ENCODE peak calls at places on chromosomes 5 and 9, in five cellular contexts. One of them, this sample, is unnamed.

GRCh38 chr5:178589180-178590140 is 733 bp downstream of the COL23A1 start:
- DNase-seq in ovary: no peak
- DNase-seq in mucosa of descending colon: no peak
- DNase-seq in H1: no peak
- DNase-seq in left ventricle myocardium inferior: peak; percentile 41
- DNase-seq in this sample: no peak

GRCh38 chr5:123116757-123117156 is 27.7 kb downstream of the PRDM6 start:
- DNase-seq in ovary: no peak
- DNase-seq in mucosa of descending colon: no peak
- DNase-seq in H1: no peak
- DNase-seq in left ventricle myocardium inferior: no peak
- DNase-seq in this sample: no peak

GRCh38 chr9:133703571-133704399 is 34.4 kb downstream of the SARDH start:
- DNase-seq in ovary: no peak
- DNase-seq in mucosa of descending colon: no peak
- DNase-seq in H1: no peak
- DNase-seq in left ventricle myocardium inferior: no peak
- DNase-seq in this sample: no peak

GRCh38 chr9:16344343-16344742 is 526.1 kb downstream of the BNC2 start:
- DNase-seq in ovary: peak; percentile 55
- DNase-seq in mucosa of descending colon: no peak
- DNase-seq in H1: no peak
- DNase-seq in left ventricle myocardium inferior: no peak
- DNase-seq in this sample: no peak

GRCh38 chr5:172770374-172770674 is 671 bp downstream of the DUSP1 start:
- DNase-seq in ovary: no peak
- DNase-seq in mucosa of descending colon: no peak
- DNase-seq in H1: no peak
- DNase-seq in left ventricle myocardium inferior: no peak
- DNase-seq in this sample: no peak

GRCh38 chr5:73139485-73139884 is 19.1 kb downstream of the TMEM171 start:
- DNase-seq in ovary: no peak
- DNase-seq in mucosa of descending colon: no peak
- DNase-seq in H1: no peak
- DNase-seq in left ventricle myocardium inferior: no peak
- DNase-seq in this sample: no peak

GRCh38 chr5:151214614-151215545 is 9.0 kb downstream of the CCDC69 start:
- DNase-seq in ovary: no peak
- DNase-seq in mucosa of descending colon: no peak
- DNase-seq in H1: no peak
- DNase-seq in left ventricle myocardium inferior: no peak
- DNase-seq in this sample: no peak

GRCh38 chr5:141560141-141560540 is 58.7 kb downstream of the DIAPH1 start:
- DNase-seq in ovary: no peak
- DNase-seq in mucosa of descending colon: peak; percentile 19
- DNase-seq in H1: no peak
- DNase-seq in left ventricle myocardium inferior: no peak
- DNase-seq in this sample: no peak

GRCh38 chr5:20636686-20637085 is 648.7 kb upstream of the CDH18 start:
- DNase-seq in ovary: no peak
- DNase-seq in mucosa of descending colon: no peak
- DNase-seq in H1: no peak
- DNase-seq in left ventricle myocardium inferior: no peak
- DNase-seq in this sample: no peak

GRCh38 chr5:6393596-6394194 is 15.3 kb upstream of the MED10 start:
- DNase-seq in ovary: no peak
- DNase-seq in mucosa of descending colon: no peak
- DNase-seq in H1: no peak
- DNase-seq in left ventricle myocardium inferior: no peak
- DNase-seq in this sample: no peak

GRCh38 chr9:135813671-135814290 is 93.6 kb downstream of the CAMSAP1 start:
- DNase-seq in ovary: no peak
- DNase-seq in mucosa of descending colon: no peak
- DNase-seq in H1: no peak
- DNase-seq in left ventricle myocardium inferior: no peak
- DNase-seq in this sample: peak; percentile 38

GRCh38 chr5:159208508-159209437 is 580 bp downstream of the RNF145 start:
- DNase-seq in ovary: peak; percentile 40
- DNase-seq in mucosa of descending colon: peak; percentile 64
- DNase-seq in H1: no peak
- DNase-seq in left ventricle myocardium inferior: peak; percentile 54
- DNase-seq in this sample: peak; percentile 73

GRCh38 chr5:7094626-7095025 is 301.3 kb upstream of the ADCY2 start:
- DNase-seq in ovary: no peak
- DNase-seq in mucosa of descending colon: peak; percentile 21
- DNase-seq in H1: no peak
- DNase-seq in left ventricle myocardium inferior: no peak
- DNase-seq in this sample: no peak

GRCh38 chr5:147453901-147454814 is 55.7 kb downstream of the DPYSL3 start:
- DNase-seq in ovary: peak; percentile 94
- DNase-seq in mucosa of descending colon: peak; percentile 83
- DNase-seq in H1: peak; percentile 70
- DNase-seq in left ventricle myocardium inferior: peak; percentile 87
- DNase-seq in this sample: peak; percentile 95

GRCh38 chr5:31948006-31948405 is 226.1 kb downstream of the GOLPH3 start:
- DNase-seq in ovary: no peak
- DNase-seq in mucosa of descending colon: no peak
- DNase-seq in H1: no peak
- DNase-seq in left ventricle myocardium inferior: no peak
- DNase-seq in this sample: no peak

GRCh38 chr5:9801908-9802307 is 171.8 kb upstream of the TAS2R1 start:
- DNase-seq in ovary: no peak
- DNase-seq in mucosa of descending colon: no peak
- DNase-seq in H1: no peak
- DNase-seq in left ventricle myocardium inferior: no peak
- DNase-seq in this sample: no peak

GRCh38 chr9:77099388-77099787 is 77.9 kb upstream of the VPS13A start:
- DNase-seq in ovary: no peak
- DNase-seq in mucosa of descending colon: no peak
- DNase-seq in H1: no peak
- DNase-seq in left ventricle myocardium inferior: no peak
- DNase-seq in this sample: no peak

GRCh38 chr5:106658150-106658549 is 1012.6 kb downstream of the EFNA5 start:
- DNase-seq in ovary: no peak
- DNase-seq in mucosa of descending colon: no peak
- DNase-seq in H1: no peak
- DNase-seq in left ventricle myocardium inferior: no peak
- DNase-seq in this sample: no peak

GRCh38 chr5:41519801-41520200 is 9.4 kb upstream of the PLCXD3 start:
- DNase-seq in ovary: no peak
- DNase-seq in mucosa of descending colon: no peak
- DNase-seq in H1: no peak
- DNase-seq in left ventricle myocardium inferior: no peak
- DNase-seq in this sample: no peak

GRCh38 chr5:39780341-39780740 is 355.6 kb upstream of the DAB2 start:
- DNase-seq in ovary: no peak
- DNase-seq in mucosa of descending colon: no peak
- DNase-seq in H1: peak; percentile 3
- DNase-seq in left ventricle myocardium inferior: no peak
- DNase-seq in this sample: no peak

GRCh38 chr9:113222482-113222841 is 1.1 kb downstream of the SLC31A1 start:
- DNase-seq in ovary: no peak
- DNase-seq in mucosa of descending colon: peak; percentile 53
- DNase-seq in H1: no peak
- DNase-seq in left ventricle myocardium inferior: no peak
- DNase-seq in this sample: no peak

GRCh38 chr5:55600536-55601208 is 65.9 kb upstream of the PLPP1 start:
- DNase-seq in ovary: no peak
- DNase-seq in mucosa of descending colon: no peak
- DNase-seq in H1: no peak
- DNase-seq in left ventricle myocardium inferior: no peak
- DNase-seq in this sample: no peak

GRCh38 chr5:145495171-145495570 is 340.0 kb downstream of the PRELID2 start:
- DNase-seq in ovary: no peak
- DNase-seq in mucosa of descending colon: no peak
- DNase-seq in H1: no peak
- DNase-seq in left ventricle myocardium inferior: no peak
- DNase-seq in this sample: no peak

GRCh38 chr5:2193142-2193922 is 310.6 kb upstream of the IRX4 start:
- DNase-seq in ovary: no peak
- DNase-seq in mucosa of descending colon: no peak
- DNase-seq in H1: no peak
- DNase-seq in left ventricle myocardium inferior: no peak
- DNase-seq in this sample: no peak

GRCh38 chr5:86917117-86917579 is 299.4 kb downstream of the COX7C start:
- DNase-seq in ovary: no peak
- DNase-seq in mucosa of descending colon: peak; percentile 32
- DNase-seq in H1: no peak
- DNase-seq in left ventricle myocardium inferior: no peak
- DNase-seq in this sample: no peak

GRCh38 chr9:69822091-69822750 is 1.6 kb downstream of the CFAP95 start:
- DNase-seq in ovary: no peak
- DNase-seq in mucosa of descending colon: no peak
- DNase-seq in H1: no peak
- DNase-seq in left ventricle myocardium inferior: no peak
- DNase-seq in this sample: no peak

GRCh38 chr5:69129413-69129812 is 35.6 kb downstream of the SLC30A5 start:
- DNase-seq in ovary: no peak
- DNase-seq in mucosa of descending colon: no peak
- DNase-seq in H1: no peak
- DNase-seq in left ventricle myocardium inferior: no peak
- DNase-seq in this sample: no peak

GRCh38 chr5:143446535-143447226 is 43.2 kb upstream of the NR3C1 start:
- DNase-seq in ovary: no peak
- DNase-seq in mucosa of descending colon: no peak
- DNase-seq in H1: no peak
- DNase-seq in left ventricle myocardium inferior: no peak
- DNase-seq in this sample: no peak

GRCh38 chr5:2658421-2658820 is 93.1 kb downstream of the IRX2 start:
- DNase-seq in ovary: no peak
- DNase-seq in mucosa of descending colon: no peak
- DNase-seq in H1: no peak
- DNase-seq in left ventricle myocardium inferior: no peak
- DNase-seq in this sample: no peak

GRCh38 chr9:129225815-129226214 is 47.8 kb upstream of the IER5L start:
- DNase-seq in ovary: peak; percentile 86
- DNase-seq in mucosa of descending colon: peak; percentile 47
- DNase-seq in H1: no peak
- DNase-seq in left ventricle myocardium inferior: peak; percentile 83
- DNase-seq in this sample: peak; percentile 74

GRCh38 chr5:154303133-154303532 is 112.6 kb downstream of the GALNT10 start:
- DNase-seq in ovary: no peak
- DNase-seq in mucosa of descending colon: peak; percentile 30
- DNase-seq in H1: no peak
- DNase-seq in left ventricle myocardium inferior: no peak
- DNase-seq in this sample: no peak

GRCh38 chr5:59390074-59390659 is 503.4 kb downstream of the PDE4D start:
- DNase-seq in ovary: no peak
- DNase-seq in mucosa of descending colon: peak; percentile 66
- DNase-seq in H1: no peak
- DNase-seq in left ventricle myocardium inferior: no peak
- DNase-seq in this sample: no peak
- TF ChIP-seq CTCF in ovary: no peak
- TF ChIP-seq CTCF in mucosa of descending colon: no peak
- TF ChIP-seq CTCF in H1: peak; percentile 20
- TF ChIP-seq CTCF in left ventricle myocardium inferior: peak; percentile 80
- TF ChIP-seq CTCF in this sample: peak; percentile 59

GRCh38 chr9:121569266-121569648 is 69.6 kb upstream of the GGTA1 start:
- DNase-seq in ovary: no peak
- DNase-seq in mucosa of descending colon: no peak
- DNase-seq in H1: no peak
- DNase-seq in left ventricle myocardium inferior: no peak
- DNase-seq in this sample: no peak
- H3K4me1 ChIP-seq in ovary: peaks cover 27% of the 10 kb centered on the region
- H3K4me1 ChIP-seq in mucosa of descending colon: no peaks in the 10 kb centered on the region
- H3K4me1 ChIP-seq in H1: no peaks in the 10 kb centered on the region
- H3K4me1 ChIP-seq in left ventricle myocardium inferior: peaks cover 37% of the 10 kb centered on the region
- H3K4me1 ChIP-seq in this sample: peaks cover 16% of the 10 kb centered on the region

DNA sequence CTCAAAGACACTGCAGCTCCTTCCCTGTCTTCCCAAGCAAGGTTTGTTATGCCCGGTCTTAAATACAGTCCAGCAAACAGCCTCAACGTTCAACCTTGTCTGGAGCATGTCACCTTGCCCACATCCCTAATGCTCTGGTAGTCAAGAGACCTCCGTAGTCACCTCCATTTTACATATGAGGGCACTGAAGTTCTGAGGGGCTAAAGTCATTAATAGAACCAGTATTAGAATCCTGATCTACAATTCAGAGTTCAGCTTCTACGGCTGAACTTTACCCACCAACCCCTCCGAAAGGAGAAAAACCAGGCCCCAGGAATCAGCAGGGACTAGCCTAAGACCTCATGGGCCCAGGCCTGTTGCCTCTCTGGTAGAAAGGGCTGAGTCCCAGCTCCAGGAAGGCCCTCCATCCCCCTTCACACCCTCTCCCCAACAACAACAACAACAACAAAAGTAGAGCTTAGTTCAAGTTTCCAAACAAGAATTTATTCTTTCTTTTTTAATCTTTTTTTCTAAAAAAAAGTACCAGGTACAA is 795 bp upstream of the STOML2 start:
- DNase-seq in ovary: no peak
- DNase-seq in mucosa of descending colon: no peak
- DNase-seq in H1: no peak
- DNase-seq in left ventricle myocardium inferior: no peak
- DNase-seq in this sample: no peak
- H3K4me3 ChIP-seq in ovary: no peak overlapping the region
- H3K4me3 ChIP-seq in mucosa of descending colon: no peak overlapping the region
- H3K4me3 ChIP-seq in H1: peak overlapping the region; percentile 96
- H3K4me3 ChIP-seq in left ventricle myocardium inferior: peak overlapping the region; percentile 84
- H3K4me3 ChIP-seq in this sample: peak overlapping the region; percentile 58

GRCh38 chr9:5736563-5737346 is 96.2 kb downstream of the ERMP1 start:
- DNase-seq in ovary: no peak
- DNase-seq in mucosa of descending colon: no peak
- DNase-seq in H1: no peak
- DNase-seq in left ventricle myocardium inferior: no peak
- DNase-seq in this sample: no peak
- TF ChIP-seq CTCF in ovary: no peak
- TF ChIP-seq CTCF in mucosa of descending colon: no peak
- TF ChIP-seq CTCF in H1: no peak
- TF ChIP-seq CTCF in left ventricle myocardium inferior: no peak
- TF ChIP-seq CTCF in this sample: no peak

DNA sequence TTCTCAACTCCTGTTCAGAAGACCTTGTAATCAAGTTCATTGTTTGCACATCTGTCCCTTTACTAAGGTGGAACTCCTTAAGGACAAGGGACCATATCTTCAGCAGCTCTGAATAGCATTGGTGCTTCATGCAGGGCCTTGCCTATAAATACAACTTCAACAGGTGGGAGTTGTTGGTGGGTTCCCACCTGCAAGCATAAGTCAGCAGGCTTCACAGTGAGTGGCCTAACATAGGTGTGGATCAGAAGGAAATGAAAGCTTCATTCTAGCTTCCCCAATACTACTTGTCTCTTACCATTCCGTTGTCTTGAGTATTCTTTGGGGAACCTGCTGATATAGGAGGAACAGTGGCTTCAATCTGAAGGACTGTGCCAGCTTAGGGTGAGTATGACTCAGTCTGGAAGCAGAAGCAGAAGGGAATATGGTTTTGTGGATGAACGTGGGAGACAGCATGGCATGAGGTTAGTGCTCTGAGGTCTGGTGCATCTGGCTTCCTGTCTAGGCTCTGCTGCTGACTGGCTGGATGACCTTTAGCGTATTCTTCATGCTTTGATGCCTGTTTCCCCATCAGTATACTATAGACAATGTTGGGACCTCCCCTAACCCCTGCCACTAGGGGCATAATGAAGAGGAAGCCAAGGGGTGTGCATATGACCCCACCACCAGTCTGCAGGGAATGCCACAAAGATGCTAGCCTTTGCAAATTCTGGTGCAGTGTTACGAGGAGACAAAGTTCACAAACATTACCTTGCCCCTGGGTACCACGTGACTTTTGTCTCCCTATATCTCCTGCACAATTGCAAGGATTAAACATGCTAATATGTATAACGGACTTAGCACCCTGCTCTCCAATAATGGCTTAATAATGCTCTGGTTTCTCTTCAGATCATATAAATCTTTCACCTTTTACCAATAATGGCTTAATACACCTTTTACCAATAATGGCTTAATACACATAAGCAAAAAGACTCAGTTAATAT is 192.3 kb downstream of the PALM2AKAP2 start:
- DNase-seq in ovary: no peak
- DNase-seq in mucosa of descending colon: no peak
- DNase-seq in H1: no peak
- DNase-seq in left ventricle myocardium inferior: no peak
- DNase-seq in this sample: no peak
- H3K4me1 ChIP-seq in ovary: peaks cover 5% of the 10 kb centered on the region
- H3K4me1 ChIP-seq in mucosa of descending colon: no peaks in the 10 kb centered on the region
- H3K4me1 ChIP-seq in H1: no peaks in the 10 kb centered on the region
- H3K4me1 ChIP-seq in left ventricle myocardium inferior: peaks cover 57% of the 10 kb centered on the region
- H3K4me1 ChIP-seq in this sample: no peaks in the 10 kb centered on the region

This sample was measured in tibial artery.